ENCODE peak calls at places on chromosomes 5 and 9, in five cellular contexts. One of them, this sample, is unnamed. For H3K36me3, the result is how much of the 10 kb centered on the place peaks cover.

GRCh38 chr5:165209101-165209727 is 1703.8 kb downstream of the MAT2B start:
- DNase-seq in fibroblast of lung: peak
- DNase-seq in kidney epithelial cell: no peak
- DNase-seq in brain microvascular endothelial cell: no peak
- DNase-seq in PC-3: peak
- DNase-seq in this sample: no peak

GRCh38 chr5:50501510-50502209 is 60.6 kb upstream of the EMB start:
- DNase-seq in fibroblast of lung: no peak
- DNase-seq in PC-3: no peak
- DNase-seq in brain microvascular endothelial cell: no peak
- DNase-seq in kidney epithelial cell: no peak
- DNase-seq in this sample: no peak

GRCh38 chr5:58816181-58816731 is 233.4 kb downstream of the RAB3C start:
- DNase-seq in kidney epithelial cell: no peak
- DNase-seq in brain microvascular endothelial cell: no peak
- DNase-seq in PC-3: no peak
- DNase-seq in fibroblast of lung: no peak
- DNase-seq in this sample: no peak

GRCh38 chr5:161311141-161311708 is 235.3 kb downstream of the GABRB2 start:
- DNase-seq in PC-3: no peak
- DNase-seq in kidney epithelial cell: no peak
- DNase-seq in fibroblast of lung: no peak
- DNase-seq in brain microvascular endothelial cell: no peak
- DNase-seq in this sample: no peak

GRCh38 chr5:164934039-164934438 is 1428.6 kb downstream of the MAT2B start:
- DNase-seq in fibroblast of lung: no peak
- DNase-seq in brain microvascular endothelial cell: no peak
- DNase-seq in PC-3: no peak
- DNase-seq in kidney epithelial cell: no peak
- DNase-seq in this sample: no peak

GRCh38 chr5:126403156-126403555 is 20.1 kb upstream of the GRAMD2B start:
- DNase-seq in PC-3: no peak
- DNase-seq in brain microvascular endothelial cell: no peak
- DNase-seq in fibroblast of lung: no peak
- DNase-seq in kidney epithelial cell: no peak
- DNase-seq in this sample: peak

GRCh38 chr5:83397658-83398057 is 73.9 kb upstream of the VCAN start:
- DNase-seq in kidney epithelial cell: no peak
- DNase-seq in brain microvascular endothelial cell: no peak
- DNase-seq in fibroblast of lung: no peak
- DNase-seq in PC-3: no peak
- DNase-seq in this sample: no peak

GRCh38 chr9:126973651-126974529 is 59.3 kb downstream of the RALGPS1 start:
- DNase-seq in brain microvascular endothelial cell: no peak
- DNase-seq in fibroblast of lung: no peak
- DNase-seq in kidney epithelial cell: no peak
- DNase-seq in PC-3: no peak
- DNase-seq in this sample: no peak

GRCh38 chr9:107624216-107624948 is 134.8 kb upstream of the KLF4 start:
- DNase-seq in brain microvascular endothelial cell: no peak
- DNase-seq in fibroblast of lung: peak
- DNase-seq in PC-3: peak
- DNase-seq in kidney epithelial cell: no peak
- DNase-seq in this sample: no peak

GRCh38 chr9:129178983-129179382 is 922 bp upstream of the IER5L start:
- DNase-seq in PC-3: no peak
- DNase-seq in fibroblast of lung: no peak
- DNase-seq in brain microvascular endothelial cell: no peak
- DNase-seq in kidney epithelial cell: no peak
- DNase-seq in this sample: no peak

GRCh38 chr9:89564257-89564878 is 40.4 kb upstream of the GADD45G start:
- DNase-seq in brain microvascular endothelial cell: peak
- DNase-seq in kidney epithelial cell: no peak
- DNase-seq in fibroblast of lung: no peak
- DNase-seq in PC-3: peak
- DNase-seq in this sample: no peak

GRCh38 chr5:132493241-132493640 is 2.7 kb upstream of the IRF1 start:
- DNase-seq in PC-3: no peak
- DNase-seq in kidney epithelial cell: no peak
- DNase-seq in fibroblast of lung: no peak
- DNase-seq in brain microvascular endothelial cell: no peak
- DNase-seq in this sample: no peak

GRCh38 chr5:172417983-172418630 is 36.2 kb downstream of the SH3PXD2B start:
- DNase-seq in fibroblast of lung: peak
- DNase-seq in kidney epithelial cell: peak
- DNase-seq in brain microvascular endothelial cell: peak
- DNase-seq in PC-3: peak
- DNase-seq in this sample: peak

GRCh38 chr5:75496026-75496425 is 15.4 kb downstream of the CERT1 start:
- DNase-seq in fibroblast of lung: no peak
- DNase-seq in kidney epithelial cell: no peak
- DNase-seq in brain microvascular endothelial cell: no peak
- DNase-seq in PC-3: no peak
- DNase-seq in this sample: no peak

GRCh38 chr9:132615822-132616221 is 33.4 kb downstream of the BARHL1 start:
- DNase-seq in fibroblast of lung: no peak
- DNase-seq in kidney epithelial cell: no peak
- DNase-seq in brain microvascular endothelial cell: no peak
- DNase-seq in PC-3: no peak
- DNase-seq in this sample: no peak

GRCh38 chr9:19471737-19472648 is 63.2 kb downstream of the ACER2 start:
- DNase-seq in brain microvascular endothelial cell: peak
- DNase-seq in fibroblast of lung: peak
- DNase-seq in kidney epithelial cell: no peak
- DNase-seq in PC-3: peak
- DNase-seq in this sample: no peak

GRCh38 chr9:33167949-33168535 is 906 bp upstream of the B4GALT1 start:
- DNase-seq in fibroblast of lung: no peak
- DNase-seq in brain microvascular endothelial cell: no peak
- DNase-seq in kidney epithelial cell: no peak
- DNase-seq in PC-3: no peak
- DNase-seq in this sample: no peak

GRCh38 chr5:150587830-150588494 is 52.5 kb upstream of the SYNPO start:
- DNase-seq in brain microvascular endothelial cell: no peak
- DNase-seq in PC-3: no peak
- DNase-seq in fibroblast of lung: no peak
- DNase-seq in kidney epithelial cell: no peak
- DNase-seq in this sample: no peak

GRCh38 chr9:110016340-110016739 is 191.6 kb downstream of the C9orf152 start:
- DNase-seq in brain microvascular endothelial cell: peak
- DNase-seq in kidney epithelial cell: no peak
- DNase-seq in PC-3: peak
- DNase-seq in fibroblast of lung: peak
- DNase-seq in this sample: no peak

GRCh38 chr5:96692436-96692835 is 30.3 kb downstream of the CAST start:
- DNase-seq in brain microvascular endothelial cell: peak
- DNase-seq in PC-3: no peak
- DNase-seq in kidney epithelial cell: no peak
- DNase-seq in fibroblast of lung: peak
- DNase-seq in this sample: peak

GRCh38 chr5:176890455-176891330 is 8.5 kb downstream of the HK3 start:
- DNase-seq in fibroblast of lung: no peak
- DNase-seq in brain microvascular endothelial cell: no peak
- DNase-seq in PC-3: no peak
- DNase-seq in kidney epithelial cell: no peak
- DNase-seq in this sample: no peak

GRCh38 chr9:135887021-135887507 is 20.3 kb downstream of the CAMSAP1 start:
- DNase-seq in brain microvascular endothelial cell: no peak
- DNase-seq in PC-3: no peak
- DNase-seq in kidney epithelial cell: no peak
- DNase-seq in fibroblast of lung: peak
- DNase-seq in this sample: no peak

GRCh38 chr5:178210073-178210526 is 5.8 kb downstream of the HNRNPAB start:
- DNase-seq in fibroblast of lung: no peak
- DNase-seq in PC-3: no peak
- DNase-seq in brain microvascular endothelial cell: no peak
- DNase-seq in kidney epithelial cell: no peak
- DNase-seq in this sample: no peak

GRCh38 chr5:61162010-61162831 is at the start of gene SMIM15:
- DNase-seq in kidney epithelial cell: peak
- DNase-seq in PC-3: peak
- DNase-seq in brain microvascular endothelial cell: peak
- DNase-seq in fibroblast of lung: peak
- DNase-seq in this sample: peak
- TF ChIP-seq CTCF in kidney epithelial cell: no peak
- TF ChIP-seq CTCF in PC-3: no peak
- TF ChIP-seq CTCF in brain microvascular endothelial cell: no peak
- TF ChIP-seq CTCF in fibroblast of lung: no peak
- TF ChIP-seq CTCF in this sample: no peak

DNA sequence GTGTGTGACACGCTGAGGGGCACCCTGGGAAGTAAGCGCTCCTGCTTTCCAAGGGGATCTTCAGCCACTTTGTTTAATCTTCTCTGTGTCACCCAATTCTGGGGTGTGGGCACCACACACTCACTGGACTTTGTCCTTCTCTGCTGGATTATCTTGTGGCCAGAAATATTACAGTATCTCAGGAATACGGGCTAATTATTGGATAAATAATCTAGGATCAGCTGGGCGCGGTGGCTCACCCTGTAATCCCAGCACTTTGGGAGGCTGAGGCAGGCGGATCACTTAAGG is 50.9 kb downstream of the COL5A1 start:
- DNase-seq in PC-3: no peak
- DNase-seq in kidney epithelial cell: no peak
- DNase-seq in fibroblast of lung: no peak
- DNase-seq in brain microvascular endothelial cell: no peak
- DNase-seq in this sample: no peak
- H3K36me3 ChIP-seq in PC-3: under half
- H3K36me3 ChIP-seq in kidney epithelial cell: under half
- H3K36me3 ChIP-seq in fibroblast of lung: under half
- H3K36me3 ChIP-seq in brain microvascular endothelial cell: half or more
- H3K36me3 ChIP-seq in this sample: half or more

GRCh38 chr5:173750538-173751265 is 134.3 kb upstream of the BOD1 start:
- DNase-seq in PC-3: no peak
- DNase-seq in fibroblast of lung: no peak
- DNase-seq in kidney epithelial cell: no peak
- DNase-seq in brain microvascular endothelial cell: no peak
- DNase-seq in this sample: no peak

GRCh38 chr5:173751266-173751600 is 134.8 kb upstream of the BOD1 start:
- DNase-seq in PC-3: no peak
- DNase-seq in kidney epithelial cell: no peak
- DNase-seq in fibroblast of lung: no peak
- DNase-seq in brain microvascular endothelial cell: no peak
- DNase-seq in this sample: no peak

GRCh38 chr5:173755319-173755718 is 132.8 kb upstream of the CPEB4 start:
- DNase-seq in PC-3: no peak
- DNase-seq in fibroblast of lung: no peak
- DNase-seq in kidney epithelial cell: no peak
- DNase-seq in brain microvascular endothelial cell: no peak
- DNase-seq in this sample: no peak

GRCh38 chr5:173752636-173753035 is 135.5 kb upstream of the CPEB4 start:
- DNase-seq in brain microvascular endothelial cell: no peak
- DNase-seq in PC-3: no peak
- DNase-seq in kidney epithelial cell: no peak
- DNase-seq in fibroblast of lung: no peak
- DNase-seq in this sample: no peak

DNA sequence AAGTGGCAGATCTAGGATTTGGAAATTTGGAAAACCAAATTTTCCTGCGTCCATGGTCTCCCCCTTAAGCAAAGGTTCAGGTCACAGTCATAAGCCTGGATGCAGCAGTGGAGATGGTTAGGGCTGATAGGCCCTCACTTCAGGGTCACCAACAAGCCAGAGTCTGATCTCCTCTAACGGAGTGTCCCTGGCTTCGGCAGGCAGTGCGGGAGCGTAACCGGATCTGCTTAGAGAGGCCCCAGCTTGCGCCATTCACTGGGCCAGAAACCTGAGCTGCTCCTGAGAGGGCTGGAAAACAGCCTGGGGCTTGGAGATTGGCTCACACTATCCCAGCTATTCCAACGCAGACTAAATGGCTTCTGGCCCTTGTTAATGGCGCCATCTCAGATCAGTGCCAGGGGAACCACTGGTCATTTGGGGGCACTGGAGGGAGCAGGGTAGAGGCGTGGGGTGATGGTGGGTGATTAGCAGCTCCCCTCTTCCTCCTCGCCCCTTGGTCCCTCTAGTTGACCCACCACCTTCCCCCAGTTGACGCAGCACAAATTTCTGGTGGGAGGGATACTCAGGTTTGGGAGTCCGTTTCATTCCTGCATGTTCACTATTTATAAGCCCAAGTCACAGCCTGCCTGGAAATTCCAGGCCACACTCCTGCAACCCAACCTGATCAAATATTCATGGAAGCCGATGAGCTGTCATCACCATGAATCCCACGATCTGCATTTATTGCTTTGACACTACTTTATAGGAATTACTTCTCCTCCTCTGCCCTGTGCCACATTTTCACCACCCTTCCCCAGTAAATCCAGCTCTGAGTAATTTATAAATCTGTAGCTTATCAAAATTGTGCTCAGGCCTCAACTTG is 134.6 kb upstream of the CPEB4 start:
- DNase-seq in PC-3: no peak
- DNase-seq in kidney epithelial cell: no peak
- DNase-seq in brain microvascular endothelial cell: no peak
- DNase-seq in fibroblast of lung: peak
- DNase-seq in this sample: peak
- H3K4me3 ChIP-seq in PC-3: no peak
- H3K4me3 ChIP-seq in kidney epithelial cell: no peak
- H3K4me3 ChIP-seq in brain microvascular endothelial cell: no peak
- H3K4me3 ChIP-seq in fibroblast of lung: no peak
- H3K4me3 ChIP-seq in this sample: no peak

DNA sequence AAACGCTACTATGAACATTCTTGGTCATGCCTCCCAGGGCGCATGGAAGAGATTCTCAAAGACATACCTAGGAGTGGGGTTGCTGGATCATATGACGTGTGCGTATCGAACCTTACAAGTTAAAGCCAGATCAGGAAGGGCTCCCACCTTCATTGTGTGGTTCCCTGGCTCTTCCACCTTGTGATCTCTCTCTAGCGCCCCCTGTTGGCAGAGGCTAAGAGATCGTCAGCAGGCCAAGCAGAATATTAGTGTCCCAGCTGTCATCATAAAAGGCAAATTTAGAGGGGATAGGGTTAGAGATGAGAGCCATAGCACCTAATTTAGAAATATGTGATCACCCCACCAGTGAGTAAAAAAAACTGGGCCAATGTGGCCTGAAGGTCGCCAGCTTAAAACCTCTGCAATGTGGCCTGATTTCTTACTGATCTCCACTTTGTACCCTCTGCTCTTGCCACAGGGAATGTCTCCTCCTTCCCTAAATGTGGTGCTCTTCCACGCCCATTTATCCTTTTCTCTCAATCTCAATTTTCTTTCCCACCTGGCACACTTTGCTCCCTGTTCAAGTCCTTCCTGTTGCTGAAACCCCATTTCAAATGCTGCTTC is 91.7 kb upstream of the SHB start:
- DNase-seq in brain microvascular endothelial cell: peak
- DNase-seq in kidney epithelial cell: no peak
- DNase-seq in PC-3: peak
- DNase-seq in fibroblast of lung: peak
- DNase-seq in this sample: no peak
- TF ChIP-seq CTCF in brain microvascular endothelial cell: peak
- TF ChIP-seq CTCF in kidney epithelial cell: peak
- TF ChIP-seq CTCF in PC-3: peak
- TF ChIP-seq CTCF in fibroblast of lung: peak
- TF ChIP-seq CTCF in this sample: peak

DNA sequence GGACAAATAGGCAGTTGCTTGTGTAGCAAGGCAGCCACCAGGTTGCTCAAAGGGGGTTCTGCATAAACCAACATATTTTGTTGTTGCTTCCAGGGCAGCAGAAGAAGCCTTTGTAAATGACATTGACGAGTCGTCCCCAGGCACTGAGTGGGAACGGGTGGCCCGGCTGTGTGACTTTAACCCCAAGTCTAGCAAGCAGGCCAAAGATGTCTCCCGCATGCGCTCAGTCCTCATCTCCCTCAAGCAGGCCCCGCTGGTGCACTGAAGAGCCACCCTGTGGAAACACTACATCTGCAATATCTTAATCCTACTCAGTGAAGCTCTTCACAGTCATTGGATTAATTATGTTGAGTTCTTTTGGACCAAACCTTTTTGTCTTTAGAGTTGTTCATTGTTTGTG is 20.8 kb downstream of the CLTA start:
- DNase-seq in kidney epithelial cell: no peak
- DNase-seq in fibroblast of lung: no peak
- DNase-seq in PC-3: no peak
- DNase-seq in brain microvascular endothelial cell: no peak
- DNase-seq in this sample: no peak
- H3K36me3 ChIP-seq in kidney epithelial cell: under half
- H3K36me3 ChIP-seq in fibroblast of lung: under half
- H3K36me3 ChIP-seq in PC-3: under half
- H3K36me3 ChIP-seq in brain microvascular endothelial cell: half or more
- H3K36me3 ChIP-seq in this sample: under half

This sample was measured in BJ.